ENCODE peak calls at places on chromosomes 13 and 19, in ten cellular contexts. L, V, F, I, T, S, W, Z, K and P are unnamed samples.

GRCh38 chr13:113665582-113666323 is 1.3 kb upstream of the GRK1 start:
- DNase-seq in L (no peak), V (no peak), F (no peak), I (peak; percentile 41), T (peak; percentile 3), S (no peak), W (peak; percentile 34), Z (no peak), K (no peak), P (no peak)

GRCh38 chr13:52428295-52428694 is 22.1 kb downstream of the VPS36 start:
- DNase-seq in L (no peak), V (no peak), F (no peak), I (no peak), T (no peak), S (peak; percentile 80), W (no peak), Z (no peak), K (no peak), P (no peak)

GRCh38 chr13:74070065-74070464 is 64.1 kb downstream of the KLF12 start:
- DNase-seq in L (no peak), V (no peak), F (no peak), I (no peak), T (no peak), S (no peak), W (no peak), Z (no peak), K (no peak), P (no peak)

GRCh38 chr19:7820588-7820987 is 9.4 kb upstream of the EVI5L start:
- DNase-seq in L (no peak), V (no peak), F (no peak), I (no peak), T (no peak), S (no peak), W (no peak), Z (no peak), K (no peak), P (no peak)

GRCh38 chr13:25232937-25233515 is 54.3 kb downstream of the MTMR6 start:
- DNase-seq in L (peak; percentile 59), V (no peak), F (no peak), I (no peak), T (no peak), S (no peak), W (no peak), Z (peak; percentile 53), K (no peak), P (peak; percentile 6)

GRCh38 chr13:68081051-68081450 is 850.9 kb upstream of the PCDH9 start:
- DNase-seq in L (peak; percentile 4), V (no peak), F (no peak), I (no peak), T (no peak), S (no peak), W (no peak), Z (no peak), K (no peak), P (no peak)

GRCh38 chr13:36981156-36981743 is 17.9 kb downstream of the ALG5 start:
- DNase-seq in L (peak; percentile 66), V (no peak), F (no peak), I (no peak), T (no peak), S (peak; percentile 36), W (no peak), Z (peak; percentile 20), K (no peak), P (peak; percentile 53)

GRCh38 chr19:13974073-13974472 is 21.8 kb downstream of the DCAF15 start:
- DNase-seq in L (no peak), V (peak; percentile 57), F (no peak), I (no peak), T (no peak), S (no peak), W (no peak), Z (peak; percentile 93), K (no peak), P (no peak)

GRCh38 chr19:53626941-53627340 is 4.9 kb upstream of the DPRX start:
- DNase-seq in L (no peak), V (no peak), F (no peak), I (no peak), T (no peak), S (no peak), W (no peak), Z (no peak), K (no peak), P (no peak)

GRCh38 chr13:62627226-62627625 is 1211.6 kb upstream of the PCDH20 start:
- DNase-seq in L (no peak), V (no peak), F (no peak), I (no peak), T (no peak), S (no peak), W (no peak), Z (no peak), K (no peak), P (no peak)